ENCODE peak calls at places on chromosomes 1 and 21, in five cellular contexts. U is small intestine, H is T-helper 2 cell, F is head of caudate nucleus, S is HT1080. V is an unnamed sample.

GRCh38 chr1:61853545-61853944 is 111.3 kb downstream of the PATJ start:
- DNase-seq in H (peak), S (peak), U (no peak), F (no peak), V (no peak)

GRCh38 chr21:45618287-45618686 is 25.2 kb upstream of the PCBP3 start:
- DNase-seq in U (no peak), F (no peak), S (no peak), H (no peak), V (no peak)

GRCh38 chr1:93845554-93846150 is 33.4 kb downstream of the DNTTIP2 start:
- DNase-seq in F (no peak), S (peak), U (peak), H (peak), V (peak)

GRCh38 chr1:197222025-197222685 is 45.9 kb upstream of the CRB1 start:
- DNase-seq in S (no peak), H (no peak), U (no peak), F (no peak), V (peak)

GRCh38 chr1:225754940-225755635 is 22.5 kb upstream of the SRP9 start:
- DNase-seq in H (no peak), S (peak), U (peak), F (no peak), V (peak)

GRCh38 chr1:155128755-155129473 is 1.2 kb downstream of the EFNA1 start:
- DNase-seq in H (no peak), F (peak), U (peak), S (no peak), V (peak)

GRCh38 chr1:209405183-209405823 is 178.2 kb upstream of the CAMK1G start:
- DNase-seq in H (peak), S (peak), F (no peak), U (no peak), V (peak)

GRCh38 chr1:62333431-62333830 is 14.2 kb upstream of the KANK4 start:
- DNase-seq in U (no peak), H (no peak), S (peak), F (no peak), V (peak)

GRCh38 chr1:119475866-119476439 is 31.1 kb upstream of the HSD3B1 start:
- DNase-seq in S (peak), H (peak), U (peak), F (peak), V (peak)

GRCh38 chr1:9373614-9374013 is 80.9 kb downstream of the SPSB1 start:
- DNase-seq in F (no peak), H (no peak), U (no peak), S (no peak), V (no peak)

GRCh38 chr1:15764890-15765289 is 6.3 kb downstream of the FBLIM1 start:
- DNase-seq in F (no peak), U (no peak), H (no peak), S (no peak), V (no peak)

GRCh38 chr1:245133995-245134715 is 20.6 kb upstream of the KIF26B start:
- DNase-seq in U (no peak), F (no peak), S (no peak), H (no peak), V (no peak)

GRCh38 chr1:214537219-214537618 is 14.2 kb downstream of the PTPN14 start:
- DNase-seq in S (no peak), H (no peak), F (no peak), U (no peak), V (peak)

GRCh38 chr1:32725595-32725942 is 23.0 kb upstream of the SYNC start:
- DNase-seq in S (no peak), U (no peak), H (no peak), F (no peak), V (no peak)

GRCh38 chr1:115829947-115830346 is 11.0 kb downstream of the NHLH2 start:
- DNase-seq in S (peak), H (no peak), U (no peak), F (no peak), V (no peak)

GRCh38 chr1:24910751-24911650 is 19.1 kb downstream of the RUNX3 start:
- DNase-seq in U (peak), F (no peak), S (no peak), H (peak), V (no peak)

GRCh38 chr1:109084563-109085517 is 5.7 kb upstream of the TMEM167B start:
- DNase-seq in H (no peak), F (no peak), U (no peak), S (peak), V (peak)

GRCh38 chr1:201320168-201320842 is 37.0 kb downstream of the PKP1 start:
- DNase-seq in U (no peak), F (no peak), H (no peak), S (no peak), V (no peak)

GRCh38 chr1:235415008-235415904 is 48.0 kb downstream of the TBCE start:
- DNase-seq in S (peak), U (peak), H (peak), F (peak), V (peak)

GRCh38 chr21:24456358-24456757 is 1150.9 kb downstream of the MRPL39 start:
- DNase-seq in F (no peak), U (no peak), S (no peak), H (no peak), V (peak)

GRCh38 chr1:41380979-41381690 is 19.9 kb downstream of the FOXO6 start:
- DNase-seq in F (peak), U (peak), S (no peak), H (no peak), V (no peak)

GRCh38 chr21:33546076-33546475 is 3.2 kb downstream of the SON start:
- DNase-seq in H (no peak), U (no peak), S (no peak), F (no peak), V (no peak)

GRCh38 chr21:28086861-28087581 is 905.7 kb downstream of the LTN1 start:
- DNase-seq in U (no peak), H (no peak), F (no peak), S (no peak), V (no peak)

GRCh38 chr1:159826436-159827101 is at the start of gene SLAMF8:
- DNase-seq in H (peak), U (peak), F (peak), S (peak), V (peak)

GRCh38 chr1:9873385-9873784 is 36.7 kb downstream of the CTNNBIP1 start:
- DNase-seq in H (no peak), U (peak), F (no peak), S (no peak), V (no peak)

GRCh38 chr1:115052454-115053083 is 22.9 kb downstream of the TSHB start:
- DNase-seq in F (peak), U (peak), S (peak), H (peak), V (peak)

GRCh38 chr1:180258290-180258689 is 28.2 kb downstream of the LHX4 start:
- DNase-seq in H (no peak), F (no peak), S (no peak), U (no peak), V (no peak)

GRCh38 chr21:44286086-44286715 is 525 bp downstream of the AIRE start:
- DNase-seq in F (no peak), S (no peak), H (no peak), U (no peak), V (no peak)

V was measured in kidney tubule cell.